ENCODE peak calls at places on chromosomes 3 and 15, in six cellular contexts. L, M, U, N, Y and S are unnamed samples.

GRCh38 chr15:25687276-25687675 is 175.9 kb downstream of the ATP10A start:
- DNase-seq in M (no peak), U (no peak), L (no peak), N (no peak), Y (no peak), S (no peak)

GRCh38 chr15:64596701-64597468 is 136.5 kb downstream of the ZNF609 start:
- DNase-seq in Y (peak), U (no peak), L (no peak), N (no peak), M (no peak), S (no peak)

GRCh38 chr3:24387000-24387399 is 107.7 kb downstream of the THRB start:
- DNase-seq in M (no peak), L (no peak), Y (peak), N (no peak), U (no peak), S (no peak)

GRCh38 chr3:104102386-104102785 is 1264.3 kb upstream of the ALCAM start:
- DNase-seq in M (no peak), L (no peak), U (no peak), N (peak), Y (peak), S (peak)

GRCh38 chr3:43584043-43584826 is 37.6 kb downstream of the ANO10 start:
- DNase-seq in M (no peak), L (no peak), Y (peak), U (no peak), N (no peak), S (no peak)

GRCh38 chr3:183306798-183307671 is 54.0 kb downstream of the B3GNT5 start:
- DNase-seq in L (peak), M (no peak), Y (peak), N (peak), U (peak), S (no peak)

GRCh38 chr15:92158426-92158825 is 235.3 kb upstream of the ST8SIA2 start:
- DNase-seq in U (no peak), L (peak), N (no peak), Y (peak), M (peak), S (peak)

GRCh38 chr3:58804914-58805313 is 138.3 kb upstream of the FAM3D start:
- DNase-seq in N (no peak), L (no peak), Y (peak), M (no peak), U (no peak), S (no peak)

GRCh38 chr3:195860456-195860855 is 47.9 kb downstream of the TNK2 start:
- DNase-seq in N (no peak), U (no peak), M (no peak), Y (no peak), L (no peak), S (no peak)

GRCh38 chr15:93035953-93036810 is 52.8 kb downstream of the RGMA start:
- DNase-seq in M (peak), Y (peak), U (peak), N (peak), L (no peak), S (no peak)

GRCh38 chr3:142647856-142648255 is 51.7 kb downstream of the PLS1 start:
- DNase-seq in M (no peak), N (no peak), L (peak), Y (peak), U (no peak), S (peak)

GRCh38 chr15:58179206-58179605 is 41.0 kb downstream of the AQP9 start:
- DNase-seq in M (no peak), U (no peak), L (no peak), N (no peak), Y (peak), S (no peak)

GRCh38 chr3:59526999-59527398 is 477.2 kb upstream of the CFAP20DC start:
- DNase-seq in Y (no peak), M (no peak), U (no peak), N (no peak), L (no peak), S (no peak)

GRCh38 chr3:126126292-126126691 is 42.4 kb upstream of the SLC41A3 start:
- DNase-seq in U (peak), M (no peak), N (no peak), Y (no peak), L (peak), S (no peak)

DNA sequence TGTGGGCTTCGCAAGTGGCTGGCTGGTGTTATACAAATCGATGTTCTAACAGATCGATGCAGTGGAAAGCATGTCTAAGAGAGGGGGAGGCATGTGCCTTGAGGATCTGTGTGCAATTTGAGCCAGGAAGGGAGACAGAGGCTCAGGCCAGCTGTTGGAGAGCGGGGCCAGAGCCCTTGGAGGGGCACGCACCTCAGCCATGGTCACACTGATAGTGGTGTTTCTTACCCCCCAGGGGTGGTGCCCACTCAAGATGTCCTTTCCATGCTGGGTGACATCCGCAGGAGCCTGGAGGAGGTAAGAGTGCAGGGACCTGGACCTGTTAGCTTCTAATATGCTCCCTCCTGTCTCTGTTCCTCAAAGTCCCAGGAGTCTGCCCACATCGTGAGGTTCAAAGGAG is 3.8 kb upstream of the ABTB1 start:
- DNase-seq in U (no peak), Y (no peak), N (no peak), L (no peak), M (no peak), S (no peak)
- H3K27ac ChIP-seq in U (no peak), Y (no peak), N (no peak), L (no peak), M (no peak), S (no peak)

DNA sequence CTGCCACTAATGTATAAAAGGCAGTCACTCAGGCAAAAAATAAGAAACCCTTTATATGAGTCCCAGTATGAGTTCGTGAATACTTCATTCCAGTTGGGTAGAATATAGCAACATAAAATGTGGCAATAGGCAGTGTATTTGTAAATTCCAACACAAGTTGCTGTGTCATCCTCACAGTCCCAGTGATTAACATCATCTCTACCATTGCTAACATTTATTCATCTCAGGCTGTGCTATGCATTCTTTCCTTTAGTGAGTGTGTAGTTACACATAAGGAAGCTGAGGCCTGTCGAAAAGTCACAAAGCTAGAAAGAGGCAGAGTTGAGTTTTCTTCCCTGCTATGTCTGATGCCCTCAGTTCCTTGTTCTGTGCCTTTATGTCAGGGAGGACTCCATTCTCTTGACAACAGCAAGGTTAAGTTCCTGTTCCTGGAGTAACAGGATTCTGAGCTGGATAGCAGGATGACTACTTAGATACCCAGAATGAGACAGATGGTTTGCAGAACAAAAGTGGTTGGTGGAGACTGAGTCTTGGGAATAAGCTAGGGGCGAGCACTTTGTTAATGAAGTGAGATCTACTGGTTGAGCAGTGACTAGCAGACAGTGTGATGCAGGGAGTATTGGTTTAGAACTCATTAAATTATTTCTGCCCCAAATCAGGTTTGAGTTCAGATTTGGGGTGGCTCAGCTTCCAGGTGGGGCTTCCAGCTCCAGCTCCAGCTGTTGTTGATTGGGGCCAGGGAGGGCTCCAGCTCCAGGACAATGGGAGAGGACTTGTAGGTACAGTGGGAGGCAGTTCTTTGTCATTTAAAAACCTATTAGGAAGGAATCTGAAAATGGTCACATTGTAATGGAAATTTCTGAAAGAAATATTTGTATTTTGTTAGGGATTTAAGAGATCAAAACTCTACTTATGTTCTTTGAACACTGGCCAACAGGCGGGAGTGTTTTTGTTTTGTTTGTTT is 96.7 kb downstream of the FNDC3B start:
- DNase-seq in L (no peak), N (no peak), M (no peak), Y (peak), U (no peak), S (no peak)
- TF ChIP-seq CTCF in L (no peak), N (no peak), M (no peak), Y (no peak), U (no peak), S (no peak)

GRCh38 chr15:88739541-88739940 is 63.7 kb upstream of the ACAN start:
- DNase-seq in M (no peak), N (no peak), U (no peak), Y (no peak), L (no peak), S (no peak)

GRCh38 chr15:88740356-88740755 is 62.9 kb upstream of the ACAN start:
- DNase-seq in N (no peak), U (no peak), L (no peak), M (no peak), Y (no peak), S (no peak)

GRCh38 chr15:88741046-88741445 is 62.2 kb upstream of the ACAN start:
- DNase-seq in Y (no peak), L (no peak), N (no peak), U (no peak), M (no peak), S (no peak)

GRCh38 chr15:88742161-88742560 is 61.1 kb upstream of the ACAN start:
- DNase-seq in U (no peak), Y (no peak), L (no peak), N (no peak), M (no peak), S (no peak)

DNA sequence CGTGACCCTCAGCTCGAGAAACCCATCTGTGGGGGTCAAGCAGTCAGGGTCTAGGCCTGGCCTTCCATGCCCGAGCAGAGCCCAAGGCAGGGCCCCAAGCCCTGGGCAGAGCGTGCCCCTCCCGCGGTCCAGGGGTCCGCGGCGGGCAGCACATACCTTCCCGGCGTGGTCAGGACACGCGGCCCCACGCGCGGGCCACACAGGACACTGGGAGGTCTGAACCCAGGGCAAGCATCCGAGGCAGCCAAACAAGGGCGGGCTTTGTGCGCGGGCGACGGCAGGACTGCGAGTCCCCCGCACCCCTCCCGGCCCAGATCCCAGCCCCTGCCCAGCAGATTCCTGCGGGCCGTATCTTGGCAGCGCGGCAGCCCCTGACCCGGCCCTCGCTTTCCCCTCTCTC is 61.6 kb upstream of the ACAN start:
- DNase-seq in M (no peak), Y (no peak), N (no peak), U (no peak), L (no peak), S (no peak)
- H3K27ac ChIP-seq in M (no peak), Y (no peak), N (no peak), U (no peak), L (no peak), S (no peak)

GRCh38 chr3:160929595-160929994 is 173.6 kb downstream of the PPM1L start:
- DNase-seq in U (peak), N (no peak), L (no peak), Y (peak), M (no peak), S (no peak)
- TF ChIP-seq CTCF in U (peak), N (no peak), L (no peak), Y (no peak), M (no peak), S (no peak)

DNA sequence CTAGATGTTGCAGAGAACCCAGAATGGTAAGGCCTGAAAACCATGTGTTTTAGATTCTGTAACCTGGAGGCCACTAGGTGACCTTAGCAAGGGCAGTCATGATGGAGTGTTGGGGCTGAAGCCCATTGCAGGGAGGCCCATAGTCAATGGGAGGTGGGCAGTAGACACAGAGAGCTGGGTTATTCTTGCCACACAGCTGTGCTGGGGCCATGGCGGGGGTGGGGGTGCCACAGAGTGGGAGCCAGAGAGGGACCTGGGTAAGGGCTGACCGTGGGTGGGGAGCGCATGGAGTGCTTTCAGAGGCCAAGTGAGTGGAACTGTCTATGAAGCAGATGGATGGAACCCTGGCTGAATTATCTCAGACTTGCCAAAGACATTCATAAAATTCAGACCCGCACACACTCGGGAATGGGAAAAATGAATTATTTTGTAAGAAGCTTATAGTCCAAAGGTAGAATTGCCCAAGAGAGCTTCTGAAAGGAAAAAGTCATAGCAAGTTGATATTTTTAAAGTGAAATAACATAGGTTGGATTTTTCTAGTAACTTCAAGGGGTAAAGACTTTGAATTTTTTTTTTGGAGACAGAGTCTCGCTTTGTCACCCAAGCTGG is 53.9 kb downstream of the SMAD3 start:
- DNase-seq in L (no peak), Y (no peak), U (no peak), M (no peak), N (no peak), S (no peak)
- H3K27ac ChIP-seq in L (peak), Y (peak), U (peak), M (no peak), N (no peak), S (peak)

GRCh38 chr3:32947466-32948238 is 3.8 kb upstream of the CCR4 start:
- DNase-seq in M (peak), L (peak), Y (peak), N (peak), U (peak), S (peak)
- TF ChIP-seq CTCF in M (peak), L (peak), Y (peak), N (peak), U (peak), S (peak)

GRCh38 chr3:169268286-169268776 is 395.2 kb downstream of the MECOM start:
- DNase-seq in Y (peak), M (no peak), L (no peak), U (no peak), N (no peak), S (no peak)
- H3K27ac ChIP-seq in Y (no peak), M (no peak), L (no peak), U (no peak), N (no peak), S (no peak)

GRCh38 chr3:17686613-17687012 is 55.8 kb downstream of the TBC1D5 start:
- DNase-seq in M (no peak), Y (no peak), L (no peak), N (peak), U (no peak), S (no peak)
- TF ChIP-seq CTCF in M (no peak), Y (no peak), L (no peak), N (peak), U (no peak), S (no peak)

DNA sequence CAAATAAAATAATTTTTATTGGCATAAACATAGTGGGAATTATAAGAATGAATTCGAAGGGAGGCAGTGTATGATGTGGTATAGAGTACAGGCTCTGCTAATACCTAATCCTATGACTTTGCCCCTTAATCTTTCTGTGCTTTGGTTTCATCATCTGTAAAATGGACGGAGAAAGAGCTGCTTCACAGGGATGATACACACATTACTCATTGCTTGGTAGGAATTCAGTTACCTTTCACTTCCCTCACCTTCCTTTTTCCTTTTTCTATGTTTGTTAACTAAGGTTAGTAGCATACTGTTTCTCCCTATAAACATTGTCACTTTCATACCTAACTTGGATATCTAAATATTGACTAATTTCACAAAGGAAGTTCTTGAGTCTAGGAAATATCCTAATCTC is 36.2 kb downstream of the LEKR1 start:
- DNase-seq in N (no peak), U (no peak), M (no peak), L (no peak), Y (no peak), S (peak)
- H3K27ac ChIP-seq in N (no peak), U (no peak), M (no peak), L (no peak), Y (no peak), S (no peak)